ENCODE peak calls at places on chromosome 20, in eight cellular contexts. One of them, this sample, is unnamed.

GRCh38 chr20:1509237-1509636 is 18.0 kb upstream of the SIRPB2 start:
- DNase-seq in upper lobe of right lung: no peak
- DNase-seq in CD8-positive, alpha-beta T cell: peak; percentile 26
- DNase-seq in CD8-positive, alpha-beta memory T cell: peak; percentile 18
- DNase-seq in IMR-90: peak; percentile 37
- DNase-seq in breast epithelium: no peak
- DNase-seq in PC-3: peak; percentile 90
- DNase-seq in left lung: no peak
- DNase-seq in this sample: no peak

GRCh38 chr20:1827974-1828785 is 67.0 kb upstream of the SIRPA start:
- DNase-seq in upper lobe of right lung: no peak
- DNase-seq in CD8-positive, alpha-beta T cell: no peak
- DNase-seq in CD8-positive, alpha-beta memory T cell: no peak
- DNase-seq in IMR-90: no peak
- DNase-seq in breast epithelium: no peak
- DNase-seq in PC-3: peak; percentile 89
- DNase-seq in left lung: no peak
- DNase-seq in this sample: peak; percentile 70

GRCh38 chr20:54355631-54356280 is 119.6 kb upstream of the DOK5 start:
- DNase-seq in upper lobe of right lung: no peak
- DNase-seq in CD8-positive, alpha-beta T cell: no peak
- DNase-seq in CD8-positive, alpha-beta memory T cell: no peak
- DNase-seq in IMR-90: peak; percentile 50
- DNase-seq in breast epithelium: no peak
- DNase-seq in PC-3: no peak
- DNase-seq in left lung: no peak
- DNase-seq in this sample: no peak

GRCh38 chr20:16692442-16692841 is 37.4 kb upstream of the SNRPB2 start:
- DNase-seq in upper lobe of right lung: no peak
- DNase-seq in CD8-positive, alpha-beta T cell: no peak
- DNase-seq in CD8-positive, alpha-beta memory T cell: no peak
- DNase-seq in IMR-90: no peak
- DNase-seq in breast epithelium: no peak
- DNase-seq in PC-3: peak; percentile 53
- DNase-seq in left lung: no peak
- DNase-seq in this sample: no peak

GRCh38 chr20:14664101-14664500 is 326.7 kb upstream of the FLRT3 start:
- DNase-seq in upper lobe of right lung: no peak
- DNase-seq in CD8-positive, alpha-beta T cell: no peak
- DNase-seq in CD8-positive, alpha-beta memory T cell: no peak
- DNase-seq in IMR-90: no peak
- DNase-seq in breast epithelium: no peak
- DNase-seq in PC-3: no peak
- DNase-seq in left lung: no peak
- DNase-seq in this sample: no peak

GRCh38 chr20:34390769-34391447 is 27.8 kb downstream of the ITCH start:
- DNase-seq in upper lobe of right lung: peak; percentile 66
- DNase-seq in CD8-positive, alpha-beta T cell: peak; percentile 34
- DNase-seq in CD8-positive, alpha-beta memory T cell: no peak
- DNase-seq in IMR-90: peak; percentile 88
- DNase-seq in breast epithelium: no peak
- DNase-seq in PC-3: peak; percentile 97
- DNase-seq in left lung: peak; percentile 51
- DNase-seq in this sample: no peak

GRCh38 chr20:34185766-34186620 is 55.2 kb upstream of the ASIP start:
- DNase-seq in upper lobe of right lung: no peak
- DNase-seq in CD8-positive, alpha-beta T cell: no peak
- DNase-seq in CD8-positive, alpha-beta memory T cell: no peak
- DNase-seq in IMR-90: no peak
- DNase-seq in breast epithelium: no peak
- DNase-seq in PC-3: no peak
- DNase-seq in left lung: no peak
- DNase-seq in this sample: no peak

GRCh38 chr20:63893999-63894357 is 948 bp upstream of the DNAJC5 start:
- DNase-seq in upper lobe of right lung: no peak
- DNase-seq in CD8-positive, alpha-beta T cell: no peak
- DNase-seq in CD8-positive, alpha-beta memory T cell: no peak
- DNase-seq in IMR-90: no peak
- DNase-seq in breast epithelium: no peak
- DNase-seq in PC-3: peak; percentile 14
- DNase-seq in left lung: no peak
- DNase-seq in this sample: no peak

DNA sequence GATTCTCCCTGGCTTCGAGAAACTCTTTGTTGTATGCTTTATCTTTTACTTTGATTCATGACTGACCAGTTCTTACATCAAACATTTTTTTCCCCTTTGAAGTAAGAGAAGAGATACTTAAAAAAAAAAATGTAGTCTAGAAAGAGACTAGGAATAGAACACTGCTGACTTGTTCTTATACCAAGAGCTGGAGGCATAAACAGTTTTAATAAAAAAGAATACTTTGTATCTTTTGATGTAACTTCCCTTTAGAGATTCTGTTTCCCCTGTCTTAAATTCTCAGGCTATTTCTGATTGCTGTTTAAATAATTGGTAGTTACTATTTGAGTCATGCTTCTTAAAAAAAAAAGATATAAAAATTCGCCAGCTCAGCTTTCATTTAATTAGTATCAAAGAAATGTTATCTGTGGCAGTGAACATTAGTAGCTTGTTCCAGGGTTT is 4.8 kb downstream of the ASXL1 start:
- DNase-seq in upper lobe of right lung: no peak
- DNase-seq in CD8-positive, alpha-beta T cell: no peak
- DNase-seq in CD8-positive, alpha-beta memory T cell: no peak
- DNase-seq in IMR-90: peak; percentile 35
- DNase-seq in breast epithelium: no peak
- DNase-seq in PC-3: no peak
- DNase-seq in left lung: no peak
- DNase-seq in this sample: no peak
- H3K4me1 ChIP-seq in upper lobe of right lung: peaks cover 68% of the 10 kb centered on the region
- H3K4me1 ChIP-seq in CD8-positive, alpha-beta T cell: peaks cover 74% of the 10 kb centered on the region
- H3K4me1 ChIP-seq in CD8-positive, alpha-beta memory T cell: peaks cover 79% of the 10 kb centered on the region
- H3K4me1 ChIP-seq in IMR-90: peaks cover 8% of the 10 kb centered on the region
- H3K4me1 ChIP-seq in breast epithelium: peaks cover 13% of the 10 kb centered on the region
- H3K4me1 ChIP-seq in PC-3: peaks cover 13% of the 10 kb centered on the region
- H3K4me1 ChIP-seq in left lung: peaks cover 4% of the 10 kb centered on the region
- H3K4me1 ChIP-seq in this sample: peaks cover 89% of the 10 kb centered on the region

GRCh38 chr20:57680934-57681914 is 28.6 kb downstream of the PMEPA1 start:
- DNase-seq in upper lobe of right lung: no peak
- DNase-seq in CD8-positive, alpha-beta T cell: peak; percentile 79
- DNase-seq in CD8-positive, alpha-beta memory T cell: peak; percentile 65
- DNase-seq in IMR-90: no peak
- DNase-seq in breast epithelium: no peak
- DNase-seq in PC-3: no peak
- DNase-seq in left lung: no peak
- DNase-seq in this sample: no peak

GRCh38 chr20:57678340-57678739 is 31.5 kb downstream of the PMEPA1 start:
- DNase-seq in upper lobe of right lung: no peak
- DNase-seq in CD8-positive, alpha-beta T cell: no peak
- DNase-seq in CD8-positive, alpha-beta memory T cell: no peak
- DNase-seq in IMR-90: no peak
- DNase-seq in breast epithelium: no peak
- DNase-seq in PC-3: no peak
- DNase-seq in left lung: no peak
- DNase-seq in this sample: no peak

GRCh38 chr20:57682184-57683038 is 27.4 kb downstream of the PMEPA1 start:
- DNase-seq in upper lobe of right lung: no peak
- DNase-seq in CD8-positive, alpha-beta T cell: no peak
- DNase-seq in CD8-positive, alpha-beta memory T cell: no peak
- DNase-seq in IMR-90: no peak
- DNase-seq in breast epithelium: no peak
- DNase-seq in PC-3: no peak
- DNase-seq in left lung: no peak
- DNase-seq in this sample: no peak

GRCh38 chr20:57679113-57679512 is 30.7 kb downstream of the PMEPA1 start:
- DNase-seq in upper lobe of right lung: no peak
- DNase-seq in CD8-positive, alpha-beta T cell: no peak
- DNase-seq in CD8-positive, alpha-beta memory T cell: no peak
- DNase-seq in IMR-90: no peak
- DNase-seq in breast epithelium: no peak
- DNase-seq in PC-3: no peak
- DNase-seq in left lung: no peak
- DNase-seq in this sample: no peak

GRCh38 chr20:57680131-57680716 is 29.6 kb downstream of the PMEPA1 start:
- DNase-seq in upper lobe of right lung: no peak
- DNase-seq in CD8-positive, alpha-beta T cell: peak; percentile 38
- DNase-seq in CD8-positive, alpha-beta memory T cell: no peak
- DNase-seq in IMR-90: no peak
- DNase-seq in breast epithelium: no peak
- DNase-seq in PC-3: no peak
- DNase-seq in left lung: no peak
- DNase-seq in this sample: no peak
- H3K4me1 ChIP-seq in upper lobe of right lung: peaks cover 14% of the 10 kb centered on the region
- H3K4me1 ChIP-seq in CD8-positive, alpha-beta T cell: peaks cover 23% of the 10 kb centered on the region
- H3K4me1 ChIP-seq in CD8-positive, alpha-beta memory T cell: peaks cover 15% of the 10 kb centered on the region
- H3K4me1 ChIP-seq in IMR-90: no peaks in the 10 kb centered on the region
- H3K4me1 ChIP-seq in breast epithelium: no peaks in the 10 kb centered on the region
- H3K4me1 ChIP-seq in PC-3: no peaks in the 10 kb centered on the region
- H3K4me1 ChIP-seq in left lung: peaks cover 8% of the 10 kb centered on the region
- H3K4me1 ChIP-seq in this sample: peaks cover 80% of the 10 kb centered on the region

GRCh38 chr20:57392130-57392445 is 892 bp downstream of the RBM38 start:
- DNase-seq in upper lobe of right lung: no peak
- DNase-seq in CD8-positive, alpha-beta T cell: no peak
- DNase-seq in CD8-positive, alpha-beta memory T cell: no peak
- DNase-seq in IMR-90: no peak
- DNase-seq in breast epithelium: no peak
- DNase-seq in PC-3: no peak
- DNase-seq in left lung: no peak
- DNase-seq in this sample: no peak

GRCh38 chr20:57391439-57392129 is 388 bp downstream of the RBM38 start:
- DNase-seq in upper lobe of right lung: peak; percentile 71
- DNase-seq in CD8-positive, alpha-beta T cell: peak; percentile 39
- DNase-seq in CD8-positive, alpha-beta memory T cell: peak; percentile 39
- DNase-seq in IMR-90: no peak
- DNase-seq in breast epithelium: no peak
- DNase-seq in PC-3: peak; percentile 34
- DNase-seq in left lung: no peak
- DNase-seq in this sample: no peak

GRCh38 chr20:57389695-57390603 is 1.2 kb upstream of the RBM38 start:
- DNase-seq in upper lobe of right lung: peak; percentile 68
- DNase-seq in CD8-positive, alpha-beta T cell: peak; percentile 64
- DNase-seq in CD8-positive, alpha-beta memory T cell: peak; percentile 69
- DNase-seq in IMR-90: no peak
- DNase-seq in breast epithelium: no peak
- DNase-seq in PC-3: no peak
- DNase-seq in left lung: peak; percentile 53
- DNase-seq in this sample: no peak

GRCh38 chr20:57388953-57389694 is 2.1 kb upstream of the RBM38 start:
- DNase-seq in upper lobe of right lung: peak; percentile 93
- DNase-seq in CD8-positive, alpha-beta T cell: peak; percentile 59
- DNase-seq in CD8-positive, alpha-beta memory T cell: peak; percentile 69
- DNase-seq in IMR-90: peak; percentile 15
- DNase-seq in breast epithelium: no peak
- DNase-seq in PC-3: peak; percentile 89
- DNase-seq in left lung: peak; percentile 82
- DNase-seq in this sample: peak; percentile 86

DNA sequence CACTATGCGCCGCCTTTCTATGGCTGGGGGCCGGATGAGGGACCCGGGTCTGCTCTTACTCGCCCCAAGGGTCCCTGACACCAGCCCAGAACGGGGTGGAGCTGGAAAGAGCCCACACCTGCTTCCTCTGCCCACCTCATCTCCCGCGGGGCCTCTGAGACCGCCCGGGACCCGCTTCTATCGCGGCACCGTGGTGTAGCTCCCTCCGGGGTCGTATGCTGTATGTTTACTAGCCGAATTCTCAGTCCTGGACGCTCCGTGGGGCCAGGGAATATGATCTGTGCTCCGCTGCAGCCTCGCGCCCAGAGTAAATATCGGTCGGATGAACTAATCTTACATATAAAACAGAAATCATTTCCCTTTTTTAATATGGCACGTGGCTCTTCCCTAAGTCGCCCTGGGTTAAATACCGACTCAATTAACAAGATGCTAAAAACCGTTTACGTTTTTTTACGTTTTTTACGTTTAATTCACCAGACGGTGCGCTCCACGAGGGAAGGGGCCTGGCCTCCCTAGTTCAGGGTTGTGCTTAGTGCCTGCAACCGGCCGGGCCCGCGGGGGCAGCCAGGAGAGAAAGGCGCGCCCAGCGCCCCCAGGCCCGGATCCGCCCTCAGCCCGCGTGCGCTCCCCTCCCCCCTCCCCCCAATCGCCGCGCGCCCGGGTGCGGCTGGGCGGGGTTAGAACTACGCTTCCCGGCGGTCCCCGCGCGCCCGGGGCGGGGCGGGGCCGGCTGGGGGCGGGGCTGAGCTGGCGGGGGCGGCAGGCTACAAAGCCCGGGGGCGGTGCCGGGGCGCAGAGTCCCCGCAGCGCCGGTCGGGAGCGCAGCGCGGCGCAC is at the start of gene RBM38:
- DNase-seq in upper lobe of right lung: peak; percentile 83
- DNase-seq in CD8-positive, alpha-beta T cell: peak; percentile 69
- DNase-seq in CD8-positive, alpha-beta memory T cell: peak; percentile 75
- DNase-seq in IMR-90: peak; percentile 49
- DNase-seq in breast epithelium: no peak
- DNase-seq in PC-3: peak; percentile 90
- DNase-seq in left lung: peak; percentile 73
- DNase-seq in this sample: peak; percentile 70
- H3K4me1 ChIP-seq in upper lobe of right lung: peaks cover 39% of the 10 kb centered on the region
- H3K4me1 ChIP-seq in CD8-positive, alpha-beta T cell: peaks cover 50% of the 10 kb centered on the region
- H3K4me1 ChIP-seq in CD8-positive, alpha-beta memory T cell: peaks cover 45% of the 10 kb centered on the region
- H3K4me1 ChIP-seq in IMR-90: peaks cover 9% of the 10 kb centered on the region
- H3K4me1 ChIP-seq in breast epithelium: peaks cover 14% of the 10 kb centered on the region
- H3K4me1 ChIP-seq in PC-3: peaks cover 33% of the 10 kb centered on the region
- H3K4me1 ChIP-seq in left lung: peaks cover 12% of the 10 kb centered on the region
- H3K4me1 ChIP-seq in this sample: peaks cover 61% of the 10 kb centered on the region

GRCh38 chr20:47330071-47330470 is 26.4 kb downstream of the ZMYND8 start:
- DNase-seq in upper lobe of right lung: no peak
- DNase-seq in CD8-positive, alpha-beta T cell: no peak
- DNase-seq in CD8-positive, alpha-beta memory T cell: no peak
- DNase-seq in IMR-90: no peak
- DNase-seq in breast epithelium: no peak
- DNase-seq in PC-3: no peak
- DNase-seq in left lung: no peak
- DNase-seq in this sample: no peak

GRCh38 chr20:47335251-47336012 is 21.1 kb downstream of the ZMYND8 start:
- DNase-seq in upper lobe of right lung: no peak
- DNase-seq in CD8-positive, alpha-beta T cell: no peak
- DNase-seq in CD8-positive, alpha-beta memory T cell: no peak
- DNase-seq in IMR-90: no peak
- DNase-seq in breast epithelium: no peak
- DNase-seq in PC-3: no peak
- DNase-seq in left lung: no peak
- DNase-seq in this sample: no peak

GRCh38 chr20:47330933-47331708 is 25.4 kb downstream of the ZMYND8 start:
- DNase-seq in upper lobe of right lung: no peak
- DNase-seq in CD8-positive, alpha-beta T cell: no peak
- DNase-seq in CD8-positive, alpha-beta memory T cell: no peak
- DNase-seq in IMR-90: peak; percentile 92
- DNase-seq in breast epithelium: no peak
- DNase-seq in PC-3: peak; percentile 85
- DNase-seq in left lung: no peak
- DNase-seq in this sample: no peak

GRCh38 chr20:47334022-47334551 is 22.4 kb downstream of the ZMYND8 start:
- DNase-seq in upper lobe of right lung: peak; percentile 23
- DNase-seq in CD8-positive, alpha-beta T cell: no peak
- DNase-seq in CD8-positive, alpha-beta memory T cell: no peak
- DNase-seq in IMR-90: peak; percentile 96
- DNase-seq in breast epithelium: no peak
- DNase-seq in PC-3: peak; percentile 98
- DNase-seq in left lung: no peak
- DNase-seq in this sample: no peak

DNA sequence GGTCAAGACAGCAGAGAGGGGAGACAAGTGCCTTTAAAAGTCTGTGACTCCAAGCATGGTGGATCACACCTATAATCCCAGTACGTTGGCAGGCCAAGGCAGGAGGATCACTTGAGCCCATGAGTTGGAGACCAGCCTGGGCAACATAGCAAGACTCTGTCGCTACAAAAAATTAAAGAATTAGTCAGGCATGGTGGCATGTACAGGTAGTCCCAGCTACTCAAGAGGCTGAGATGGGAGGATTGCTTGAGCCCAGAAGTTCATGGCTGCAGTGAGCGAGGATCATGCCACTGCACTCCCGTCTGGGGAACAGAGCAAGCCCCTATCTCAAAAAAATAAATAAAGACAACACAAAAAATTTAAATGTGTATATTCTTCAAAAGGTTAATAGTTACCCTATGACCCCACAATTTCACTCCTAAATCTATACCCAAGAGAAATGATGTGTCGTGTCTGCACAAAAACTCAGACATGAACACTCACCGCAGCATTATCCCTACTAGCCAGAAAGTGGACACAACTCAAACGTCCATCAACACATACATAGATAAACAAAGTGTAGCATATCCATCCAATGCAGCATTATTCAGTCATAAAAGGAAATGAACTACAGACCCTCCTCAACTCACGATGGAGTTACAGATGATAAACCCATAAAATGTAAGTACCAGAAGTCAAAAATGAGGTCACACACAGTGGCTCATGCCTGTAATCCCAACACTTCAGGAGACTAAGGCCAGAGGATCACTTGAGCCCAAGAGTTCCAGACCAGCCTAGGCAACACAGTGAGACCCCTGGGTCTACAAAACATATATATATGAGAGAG is 23.9 kb downstream of the ZMYND8 start:
- DNase-seq in upper lobe of right lung: no peak
- DNase-seq in CD8-positive, alpha-beta T cell: no peak
- DNase-seq in CD8-positive, alpha-beta memory T cell: no peak
- DNase-seq in IMR-90: no peak
- DNase-seq in breast epithelium: no peak
- DNase-seq in PC-3: no peak
- DNase-seq in left lung: no peak
- DNase-seq in this sample: no peak
- H3K4me1 ChIP-seq in upper lobe of right lung: peaks cover 48% of the 10 kb centered on the region
- H3K4me1 ChIP-seq in CD8-positive, alpha-beta T cell: peaks cover 36% of the 10 kb centered on the region
- H3K4me1 ChIP-seq in CD8-positive, alpha-beta memory T cell: peaks cover 33% of the 10 kb centered on the region
- H3K4me1 ChIP-seq in IMR-90: peaks cover 19% of the 10 kb centered on the region
- H3K4me1 ChIP-seq in breast epithelium: peaks cover 23% of the 10 kb centered on the region
- H3K4me1 ChIP-seq in PC-3: peaks cover 55% of the 10 kb centered on the region
- H3K4me1 ChIP-seq in left lung: peaks cover 18% of the 10 kb centered on the region
- H3K4me1 ChIP-seq in this sample: peaks cover 97% of the 10 kb centered on the region

This sample was measured in left ventricle myocardium inferior.